ENCODE peak calls at places on chromosome 5, in eight cellular contexts. B, P, J, C, R, N, E and T are unnamed samples.

GRCh38 chr5:77157732-77158532 is 52.5 kb upstream of the PDE8B start:
- DNase-seq in B (no peak), P (no peak), J (no peak), C (no peak), R (no peak), N (no peak), E (no peak), T (no peak)

GRCh38 chr5:21181726-21182125 is 1193.7 kb upstream of the CDH18 start:
- DNase-seq in B (no peak), P (no peak), J (no peak), C (no peak), R (no peak), N (no peak), E (no peak), T (no peak)

GRCh38 chr5:146962801-146963355 is 84.3 kb upstream of the PPP2R2B start:
- DNase-seq in B (no peak), P (peak; percentile 68), J (no peak), C (peak; percentile 56), R (peak; percentile 39), N (no peak), E (no peak), T (peak; percentile 57)

GRCh38 chr5:50853151-50853550 is 186.7 kb downstream of the PARP8 start:
- DNase-seq in B (peak; percentile 6), P (no peak), J (no peak), C (no peak), R (no peak), N (no peak), E (no peak), T (no peak)

GRCh38 chr5:10607023-10607665 is 43.3 kb downstream of the ANKRD33B start:
- DNase-seq in B (peak; percentile 62), P (peak; percentile 46), J (no peak), C (no peak), R (peak; percentile 83), N (peak; percentile 68), E (no peak), T (no peak)

GRCh38 chr5:35038891-35039290 is 8.9 kb downstream of the AGXT2 start:
- DNase-seq in B (no peak), P (peak; percentile 55), J (no peak), C (no peak), R (no peak), N (no peak), E (no peak), T (peak; percentile 22)

GRCh38 chr5:16578474-16578883 is 38.3 kb downstream of the RETREG1 start:
- DNase-seq in B (no peak), P (no peak), J (no peak), C (no peak), R (no peak), N (no peak), E (no peak), T (no peak)

GRCh38 chr5:179274321-179275315 is 70.6 kb downstream of the ADAMTS2 start:
- DNase-seq in B (no peak), P (no peak), J (no peak), C (no peak), R (no peak), N (no peak), E (no peak), T (no peak)

GRCh38 chr5:105506692-105507277 is 1944.2 kb upstream of the NUDT12 start:
- DNase-seq in B (no peak), P (peak; percentile 1), J (no peak), C (no peak), R (peak; percentile 16), N (peak; percentile 79), E (no peak), T (peak; percentile 26)

GRCh38 chr5:76303917-76304316 is 99.2 kb upstream of the IQGAP2 start:
- DNase-seq in B (no peak), P (no peak), J (no peak), C (peak; percentile 93), R (no peak), N (peak; percentile 78), E (peak; percentile 68), T (no peak)

GRCh38 chr5:33524476-33524875 is 83.7 kb downstream of the TARS1 start:
- DNase-seq in B (no peak), P (no peak), J (no peak), C (peak; percentile 32), R (peak; percentile 40), N (no peak), E (no peak), T (no peak)

GRCh38 chr5:180052211-180052818 is 19.2 kb downstream of the RNF130 start:
- DNase-seq in B (no peak), P (no peak), J (no peak), C (no peak), R (no peak), N (no peak), E (no peak), T (no peak)

GRCh38 chr5:107501965-107502691 is 168.6 kb downstream of the EFNA5 start:
- DNase-seq in B (no peak), P (peak; percentile 59), J (no peak), C (no peak), R (peak; percentile 68), N (no peak), E (no peak), T (no peak)

GRCh38 chr5:173016621-173017046 is 33.1 kb downstream of the ATP6V0E1 start:
- DNase-seq in B (no peak), P (peak; percentile 88), J (peak; percentile 4), C (peak; percentile 89), R (peak; percentile 71), N (no peak), E (no peak), T (peak; percentile 87)

GRCh38 chr5:114362977-114363721 is 1.3 kb downstream of the KCNN2 start:
- DNase-seq in B (no peak), P (no peak), J (no peak), C (peak; percentile 9), R (peak; percentile 37), N (peak; percentile 69), E (no peak), T (peak; percentile 51)

GRCh38 chr5:89723907-89724306 is 685.6 kb downstream of the CETN3 start:
- DNase-seq in B (no peak), P (no peak), J (no peak), C (no peak), R (no peak), N (no peak), E (no peak), T (peak; percentile 39)

GRCh38 chr5:145825751-145826180 is 9.4 kb downstream of the PRELID2 start:
- DNase-seq in B (no peak), P (peak; percentile 80), J (no peak), C (peak; percentile 25), R (peak; percentile 69), N (no peak), E (no peak), T (peak; percentile 87)

GRCh38 chr5:139079969-139080368 is 118.2 kb downstream of the SIL1 start:
- DNase-seq in B (no peak), P (no peak), J (no peak), C (no peak), R (no peak), N (no peak), E (no peak), T (no peak)

GRCh38 chr5:139075066-139076050 is 122.8 kb downstream of the SIL1 start:
- DNase-seq in B (no peak), P (no peak), J (no peak), C (no peak), R (no peak), N (no peak), E (no peak), T (peak; percentile 44)

GRCh38 chr5:139076117-139076516 is 122.1 kb downstream of the SIL1 start:
- DNase-seq in B (no peak), P (no peak), J (no peak), C (no peak), R (no peak), N (no peak), E (no peak), T (no peak)

GRCh38 chr5:139077899-139078298 is 120.3 kb downstream of the SIL1 start:
- DNase-seq in B (no peak), P (no peak), J (no peak), C (no peak), R (no peak), N (no peak), E (no peak), T (no peak)

GRCh38 chr5:139078345-139078744 is 119.8 kb downstream of the SIL1 start:
- DNase-seq in B (no peak), P (no peak), J (no peak), C (no peak), R (no peak), N (no peak), E (no peak), T (no peak)
- H3K4me1 ChIP-seq in B (peaks cover 27% of the 10 kb centered on the region), P (peaks cover 10% of the 10 kb centered on the region), J (no peaks in the 10 kb centered on the region), C (no peaks in the 10 kb centered on the region), R (peaks cover 1% of the 10 kb centered on the region), N (no peaks in the 10 kb centered on the region), E (no peaks in the 10 kb centered on the region), T (peaks cover 23% of the 10 kb centered on the region)

GRCh38 chr5:154477382-154478223 is 424 bp downstream of the HAND1 start:
- DNase-seq in B (peak; percentile 32), P (no peak), J (no peak), C (no peak), R (peak; percentile 1), N (peak; percentile 86), E (no peak), T (peak; percentile 27)

GRCh38 chr5:154478224-154478565 is at the start of gene HAND1:
- DNase-seq in B (peak; percentile 72), P (no peak), J (no peak), C (no peak), R (no peak), N (peak; percentile 96), E (peak; percentile 76), T (no peak)

GRCh38 chr5:154479160-154479943 is 1.3 kb upstream of the HAND1 start:
- DNase-seq in B (no peak), P (no peak), J (no peak), C (no peak), R (no peak), N (peak; percentile 71), E (no peak), T (no peak)

GRCh38 chr5:154479944-154480750 is 2.1 kb upstream of the HAND1 start:
- DNase-seq in B (no peak), P (no peak), J (no peak), C (no peak), R (no peak), N (peak; percentile 68), E (no peak), T (no peak)

GRCh38 chr5:154478752-154479159 is 729 bp upstream of the HAND1 start:
- DNase-seq in B (no peak), P (no peak), J (no peak), C (no peak), R (no peak), N (peak; percentile 90), E (no peak), T (no peak)
- H3K9me3 ChIP-seq in B (no peaks in the 10 kb centered on the region), P (no peaks in the 10 kb centered on the region), J (no peaks in the 10 kb centered on the region), C (no peaks in the 10 kb centered on the region), R (peaks cover 5% of the 10 kb centered on the region), N (no peaks in the 10 kb centered on the region), E (no peaks in the 10 kb centered on the region), T (peaks cover 9% of the 10 kb centered on the region)

DNA sequence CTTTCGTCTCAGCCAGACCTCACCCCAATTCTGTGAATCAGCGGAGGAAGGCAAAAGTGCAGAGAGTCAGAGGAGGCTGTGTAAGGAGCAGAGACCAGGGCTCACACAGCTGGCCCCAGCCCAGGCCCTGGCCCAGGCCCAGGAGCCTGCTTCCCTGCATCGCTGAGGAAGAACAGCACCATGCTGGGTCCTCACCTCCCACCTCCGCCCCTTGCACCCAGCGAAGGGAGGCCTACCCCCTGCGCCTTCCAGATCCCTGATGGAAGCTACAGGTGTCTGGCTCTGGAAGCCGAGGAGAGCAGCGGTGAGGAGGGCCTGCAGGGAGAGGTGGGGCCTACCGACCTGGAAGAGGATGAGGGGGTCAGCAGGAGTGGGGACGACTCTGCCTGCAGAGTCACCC is 22.3 kb upstream of the SYNPO start:
- DNase-seq in B (peak; percentile 74), P (peak; percentile 83), J (no peak), C (no peak), R (no peak), N (no peak), E (no peak), T (no peak)
- H3K4me1 ChIP-seq in B (peaks cover 95% of the 10 kb centered on the region), P (peaks cover 7% of the 10 kb centered on the region), J (no peaks in the 10 kb centered on the region), C (peaks cover 26% of the 10 kb centered on the region), R (peaks cover 42% of the 10 kb centered on the region), N (peaks cover 20% of the 10 kb centered on the region), E (peaks cover 18% of the 10 kb centered on the region), T (peaks cover 28% of the 10 kb centered on the region)

GRCh38 chr5:166031926-166032325 is 2259.5 kb upstream of the WWC1 start:
- DNase-seq in B (no peak), P (no peak), J (no peak), C (peak; percentile 4), R (no peak), N (no peak), E (no peak), T (no peak)
- H3K9me3 ChIP-seq in B (no peaks in the 10 kb centered on the region), P (no peaks in the 10 kb centered on the region), J (no peaks in the 10 kb centered on the region), C (no peaks in the 10 kb centered on the region), R (peaks cover 10% of the 10 kb centered on the region), N (no peaks in the 10 kb centered on the region), E (no peaks in the 10 kb centered on the region), T (no peaks in the 10 kb centered on the region)